ENCODE peak calls at places on chromosomes 2 and 18, in four cellular contexts. One of them, this sample, is unnamed.

GRCh38 chr18:36708366-36708765 is 120.4 kb downstream of the TPGS2 start:
- DNase-seq in DND-41: no peak
- DNase-seq in neural progenitor cell: no peak
- DNase-seq in fibroblast of lung: no peak
- DNase-seq in this sample: no peak

GRCh38 chr2:128605931-128606330 is 287.3 kb upstream of the HS6ST1 start:
- DNase-seq in DND-41: no peak
- DNase-seq in neural progenitor cell: no peak
- DNase-seq in fibroblast of lung: no peak
- DNase-seq in this sample: no peak

GRCh38 chr2:133333189-133333588 is 235.1 kb downstream of the NCKAP5 start:
- DNase-seq in DND-41: no peak
- DNase-seq in neural progenitor cell: no peak
- DNase-seq in fibroblast of lung: peak
- DNase-seq in this sample: no peak

GRCh38 chr2:237364655-237365054 is 49.3 kb downstream of the COL6A3 start:
- DNase-seq in DND-41: no peak
- DNase-seq in neural progenitor cell: no peak
- DNase-seq in fibroblast of lung: no peak
- DNase-seq in this sample: no peak

GRCh38 chr2:18149660-18150246 is 271.3 kb downstream of the KCNS3 start:
- DNase-seq in DND-41: no peak
- DNase-seq in neural progenitor cell: peak
- DNase-seq in fibroblast of lung: peak
- DNase-seq in this sample: peak

GRCh38 chr18:25351773-25352628 is at the start of gene ZNF521:
- DNase-seq in DND-41: peak
- DNase-seq in neural progenitor cell: peak
- DNase-seq in fibroblast of lung: peak
- DNase-seq in this sample: peak

GRCh38 chr2:241035142-241035817 is 36.9 kb downstream of the SNED1 start:
- DNase-seq in DND-41: no peak
- DNase-seq in neural progenitor cell: peak
- DNase-seq in fibroblast of lung: no peak
- DNase-seq in this sample: no peak

GRCh38 chr2:241858206-241859016 is at the start of gene PDCD1:
- DNase-seq in DND-41: no peak
- DNase-seq in neural progenitor cell: no peak
- DNase-seq in fibroblast of lung: no peak
- DNase-seq in this sample: no peak

GRCh38 chr2:232473467-232473890 is 14.2 kb downstream of the ECEL1 start:
- DNase-seq in DND-41: no peak
- DNase-seq in neural progenitor cell: no peak
- DNase-seq in fibroblast of lung: peak
- DNase-seq in this sample: no peak

GRCh38 chr18:42447688-42448087 is 492.7 kb downstream of the PIK3C3 start:
- DNase-seq in DND-41: no peak
- DNase-seq in neural progenitor cell: no peak
- DNase-seq in fibroblast of lung: no peak
- DNase-seq in this sample: peak

GRCh38 chr2:128781166-128781887 is 462.7 kb upstream of the HS6ST1 start:
- DNase-seq in DND-41: no peak
- DNase-seq in neural progenitor cell: no peak
- DNase-seq in fibroblast of lung: no peak
- DNase-seq in this sample: no peak

GRCh38 chr2:227191367-227191766 is 26.9 kb downstream of the COL4A3 start:
- DNase-seq in DND-41: no peak
- DNase-seq in neural progenitor cell: peak
- DNase-seq in fibroblast of lung: peak
- DNase-seq in this sample: no peak

GRCh38 chr2:215664847-215665525 is 229.1 kb upstream of the FN1 start:
- DNase-seq in DND-41: no peak
- DNase-seq in neural progenitor cell: no peak
- DNase-seq in fibroblast of lung: peak
- DNase-seq in this sample: no peak
- H3K4me2 ChIP-seq in DND-41: no peak
- H3K4me2 ChIP-seq in neural progenitor cell: no peak
- H3K4me2 ChIP-seq in fibroblast of lung: no peak
- H3K4me2 ChIP-seq in this sample: no peak

GRCh38 chr2:196253115-196253484 is 81.7 kb upstream of the STK17B start:
- DNase-seq in DND-41: no peak
- DNase-seq in neural progenitor cell: no peak
- DNase-seq in fibroblast of lung: peak
- DNase-seq in this sample: no peak

GRCh38 chr2:196249171-196249570 is 77.8 kb upstream of the STK17B start:
- DNase-seq in DND-41: no peak
- DNase-seq in neural progenitor cell: no peak
- DNase-seq in fibroblast of lung: peak
- DNase-seq in this sample: no peak

GRCh38 chr2:196251132-196251531 is 79.8 kb upstream of the STK17B start:
- DNase-seq in DND-41: no peak
- DNase-seq in neural progenitor cell: no peak
- DNase-seq in fibroblast of lung: no peak
- DNase-seq in this sample: no peak

GRCh38 chr2:196249860-196250259 is 78.5 kb upstream of the STK17B start:
- DNase-seq in DND-41: no peak
- DNase-seq in neural progenitor cell: no peak
- DNase-seq in fibroblast of lung: peak
- DNase-seq in this sample: peak

GRCh38 chr2:196252408-196253114 is 81.2 kb upstream of the STK17B start:
- DNase-seq in DND-41: no peak
- DNase-seq in neural progenitor cell: no peak
- DNase-seq in fibroblast of lung: peak
- DNase-seq in this sample: no peak
- TF ChIP-seq CTCF in DND-41: no peak
- TF ChIP-seq CTCF in neural progenitor cell: no peak
- TF ChIP-seq CTCF in fibroblast of lung: no peak
- TF ChIP-seq CTCF in this sample: no peak

GRCh38 chr2:172108587-172108930 is 5.9 kb upstream of the DLX2 start:
- DNase-seq in DND-41: no peak
- DNase-seq in neural progenitor cell: peak
- DNase-seq in fibroblast of lung: no peak
- DNase-seq in this sample: no peak
- H3K4me3 ChIP-seq in DND-41: no peak
- H3K4me3 ChIP-seq in neural progenitor cell: no peak
- H3K4me3 ChIP-seq in fibroblast of lung: no peak
- H3K4me3 ChIP-seq in this sample: no peak

GRCh38 chr2:51981813-51982212 is 949.9 kb upstream of the NRXN1 start:
- DNase-seq in DND-41: no peak
- DNase-seq in neural progenitor cell: no peak
- DNase-seq in fibroblast of lung: peak
- DNase-seq in this sample: no peak
- H3K4me2 ChIP-seq in DND-41: no peak
- H3K4me2 ChIP-seq in neural progenitor cell: no peak
- H3K4me2 ChIP-seq in fibroblast of lung: no peak
- H3K4me2 ChIP-seq in this sample: no peak

GRCh38 chr2:75710577-75711253 is at the start of gene GCFC2:
- DNase-seq in DND-41: peak
- DNase-seq in neural progenitor cell: peak
- DNase-seq in fibroblast of lung: peak
- DNase-seq in this sample: peak

GRCh38 chr2:75720525-75720924 is 9.8 kb upstream of the GCFC2 start:
- DNase-seq in DND-41: no peak
- DNase-seq in neural progenitor cell: no peak
- DNase-seq in fibroblast of lung: no peak
- DNase-seq in this sample: no peak

GRCh38 chr2:75719616-75720015 is 8.9 kb upstream of the GCFC2 start:
- DNase-seq in DND-41: no peak
- DNase-seq in neural progenitor cell: no peak
- DNase-seq in fibroblast of lung: no peak
- DNase-seq in this sample: no peak

GRCh38 chr2:75716406-75716805 is 5.7 kb upstream of the GCFC2 start:
- DNase-seq in DND-41: no peak
- DNase-seq in neural progenitor cell: no peak
- DNase-seq in fibroblast of lung: no peak
- DNase-seq in this sample: no peak
- TF ChIP-seq CTCF in DND-41: peak
- TF ChIP-seq CTCF in neural progenitor cell: no peak
- TF ChIP-seq CTCF in fibroblast of lung: no peak
- TF ChIP-seq CTCF in this sample: peak